ENCODE peak calls at places on chromosomes 11 and 22, in five cellular contexts. I is mesendoderm, L is H9, X is mesenchymal stem cell, E is neuronal stem cell. V is an unnamed sample.

GRCh38 chr22:46690146-46690545 is 47.9 kb downstream of the CERK start:
- DNase-seq in X (no peak), E (no peak), I (no peak), L (no peak), V (no peak)

GRCh38 chr11:88345408-88345807 is 7.9 kb upstream of the CTSC start:
- DNase-seq in X (peak), E (no peak), I (no peak), L (no peak), V (peak)

GRCh38 chr22:31532060-31532459 is 35.7 kb downstream of the SFI1 start:
- DNase-seq in E (no peak), X (peak), L (no peak), I (no peak), V (no peak)

GRCh38 chr11:47523491-47524199 is 29.3 kb downstream of the CELF1 start:
- DNase-seq in X (peak), I (peak), L (no peak), E (no peak), V (peak)

GRCh38 chr11:67996622-67997459 is 7.1 kb downstream of the UNC93B1 start:
- DNase-seq in L (peak), E (peak), I (peak), X (peak), V (peak)

GRCh38 chr11:35662061-35662648 is 420 bp upstream of the TRIM44 start:
- DNase-seq in X (no peak), L (no peak), E (no peak), I (no peak), V (no peak)

GRCh38 chr11:7512525-7513209 is 1.1 kb upstream of the PPFIBP2 start:
- DNase-seq in X (peak), I (no peak), L (no peak), E (no peak), V (peak)

GRCh38 chr11:43404406-43404805 is 45.7 kb downstream of the TTC17 start:
- DNase-seq in L (no peak), X (no peak), I (no peak), E (no peak), V (no peak)

GRCh38 chr11:47944555-47945128 is 35.7 kb upstream of the PTPRJ start:
- DNase-seq in I (no peak), E (no peak), X (no peak), L (no peak), V (no peak)

GRCh38 chr11:118418770-118419169 is 17.4 kb downstream of the ATP5MG start:
- DNase-seq in L (no peak), E (no peak), X (no peak), I (no peak), V (no peak)

GRCh38 chr11:16778286-16778685 is 39.8 kb downstream of the C11orf58 start:
- DNase-seq in L (no peak), X (no peak), E (no peak), I (no peak), V (no peak)

GRCh38 chr22:47090591-47091240 is 328.3 kb downstream of the TBC1D22A start:
- DNase-seq in L (peak), X (peak), E (peak), I (peak), V (peak)

GRCh38 chr11:86228967-86229330 is 15.6 kb upstream of the EED start:
- DNase-seq in I (no peak), X (no peak), E (no peak), L (no peak), V (peak)

GRCh38 chr11:75996523-75997272 is 181.7 kb downstream of the UVRAG start:
- DNase-seq in E (no peak), I (no peak), X (peak), L (no peak), V (no peak)

GRCh38 chr11:35206616-35207015 is 67.6 kb downstream of the CD44 start:
- DNase-seq in X (no peak), E (no peak), L (no peak), I (no peak), V (no peak)

GRCh38 chr11:58301576-58301975 is 33.5 kb upstream of the OR10W1 start:
- DNase-seq in I (no peak), L (no peak), X (no peak), E (no peak), V (no peak)

GRCh38 chr22:44307509-44308169 is 5.1 kb downstream of the SHISAL1 start:
- DNase-seq in X (peak), I (no peak), E (no peak), L (no peak), V (no peak)

GRCh38 chr11:31974737-31975136 is 116.1 kb upstream of the RCN1 start:
- DNase-seq in E (no peak), X (no peak), L (no peak), I (no peak), V (no peak)

GRCh38 chr22:22378446-22379415 is 129.8 kb downstream of the ZNF280B start:
- DNase-seq in I (no peak), X (no peak), E (no peak), L (no peak), V (no peak)

GRCh38 chr22:44595841-44596341 is 97.9 kb upstream of the RTL6 start:
- DNase-seq in I (no peak), L (no peak), X (peak), E (no peak), V (no peak)

GRCh38 chr11:11313902-11314692 is 39.0 kb downstream of the CSNK2A3 start:
- DNase-seq in E (no peak), X (no peak), L (no peak), I (no peak), V (no peak)

GRCh38 chr11:37040921-37041320 is 442.9 kb upstream of the RAG2 start:
- DNase-seq in L (no peak), I (no peak), E (no peak), X (no peak), V (no peak)

GRCh38 chr22:39634530-39635399 is 64.2 kb downstream of the CACNA1I start:
- DNase-seq in X (peak), L (no peak), E (no peak), I (peak), V (peak)

GRCh38 chr11:69891421-69892236 is 72.4 kb upstream of the FGF3 start:
- DNase-seq in I (no peak), L (no peak), E (no peak), X (peak), V (peak)

GRCh38 chr11:69893631-69894030 is 74.4 kb upstream of the FGF3 start:
- DNase-seq in X (no peak), E (no peak), I (no peak), L (no peak), V (no peak)

GRCh38 chr11:69892986-69893555 is 73.9 kb upstream of the FGF3 start:
- DNase-seq in I (no peak), L (no peak), X (no peak), E (no peak), V (no peak)

GRCh38 chr11:69890476-69890875 is 71.3 kb upstream of the FGF3 start:
- DNase-seq in I (no peak), E (no peak), L (no peak), X (no peak), V (no peak)

GRCh38 chr11:69892237-69892985 is 73.2 kb upstream of the FGF3 start:
- DNase-seq in E (no peak), L (peak), X (peak), I (peak), V (no peak)
- H3K4ac ChIP-seq in E (peak), L (no peak), X (no peak), I (no peak), V (no peak)

DNA sequence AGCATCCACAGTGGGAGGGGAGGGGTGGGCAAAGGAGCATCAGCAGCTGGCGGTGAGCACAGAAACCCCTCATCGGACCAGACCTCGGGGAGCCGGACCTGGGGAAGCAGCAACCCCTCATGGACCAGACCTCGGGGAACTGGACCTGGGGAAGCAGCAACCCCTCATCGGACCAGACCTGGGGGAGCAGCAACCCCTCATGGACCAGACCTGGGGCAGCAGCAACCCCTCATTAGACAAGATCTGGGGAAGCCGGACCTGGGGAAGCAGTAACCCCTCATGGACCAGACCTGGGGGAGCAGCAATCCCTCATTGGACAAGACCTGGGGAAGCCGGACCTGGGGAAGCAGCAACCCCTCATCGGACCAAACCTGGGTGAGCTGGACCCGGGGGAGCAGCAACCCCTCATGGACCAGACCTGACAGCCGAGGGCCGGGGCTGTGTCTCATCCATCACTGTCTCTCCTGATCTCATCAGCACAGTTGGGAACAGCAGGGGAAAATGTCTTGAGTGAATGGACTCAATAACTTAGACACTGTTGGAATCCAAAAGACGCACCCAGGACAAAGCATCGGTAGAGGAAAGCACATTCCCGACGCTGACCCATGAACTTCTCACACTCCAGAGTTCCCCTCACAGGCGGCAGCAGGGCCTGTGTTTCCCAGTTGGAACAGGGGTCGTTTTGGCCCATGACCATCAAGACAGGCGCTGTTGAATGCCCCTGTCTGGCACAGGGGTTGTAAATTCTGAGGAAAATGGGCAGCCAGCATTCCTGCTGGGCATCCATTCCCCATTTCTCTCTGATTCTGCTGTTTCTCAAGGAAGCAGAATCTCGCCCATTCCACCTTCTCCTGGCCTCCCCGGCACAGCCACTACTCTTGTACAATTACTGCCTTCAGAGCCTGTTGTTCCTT is 1494.6 kb downstream of the TBC1D22A start:
- DNase-seq in E (no peak), I (no peak), X (no peak), L (no peak), V (no peak)
- H3K4ac ChIP-seq in E (no peak), I (no peak), X (no peak), L (no peak), V (no peak)

GRCh38 chr11:46360878-46361277 is 13.6 kb downstream of the DGKZ start:
- DNase-seq in E (no peak), I (no peak), X (peak), L (no peak), V (no peak)

GRCh38 chr11:46357483-46357936 is 10.2 kb downstream of the DGKZ start:
- DNase-seq in X (no peak), L (no peak), I (peak), E (no peak), V (no peak)

GRCh38 chr11:46359936-46360335 is 12.7 kb downstream of the DGKZ start:
- DNase-seq in L (no peak), I (no peak), E (no peak), X (no peak), V (no peak)

GRCh38 chr11:46353706-46354105 is 6.4 kb downstream of the DGKZ start:
- DNase-seq in E (no peak), I (no peak), X (no peak), L (no peak), V (no peak)

GRCh38 chr11:46356911-46357482 is 9.7 kb downstream of the DGKZ start:
- DNase-seq in I (peak), E (no peak), L (no peak), X (peak), V (peak)
- H3K4ac ChIP-seq in I (no peak), E (no peak), L (no peak), X (no peak), V (no peak)

GRCh38 chr11:64241175-64241429 is 207 bp downstream of the FKBP2 start:
- DNase-seq in I (no peak), E (no peak), L (no peak), X (no peak), V (no peak)

GRCh38 chr11:64240467-64241174 is at the start of gene FKBP2:
- DNase-seq in L (peak), E (peak), X (peak), I (peak), V (peak)

GRCh38 chr11:64238999-64239398 is 1.9 kb upstream of the FKBP2 start:
- DNase-seq in E (no peak), X (no peak), L (no peak), I (no peak), V (no peak)

GRCh38 chr11:64241430-64242153 is 697 bp downstream of the FKBP2 start:
- DNase-seq in E (peak), X (peak), L (peak), I (peak), V (peak)

GRCh38 chr11:64239662-64240466 is 1.0 kb upstream of the FKBP2 start:
- DNase-seq in L (no peak), I (no peak), X (peak), E (no peak), V (peak)
- H3K4ac ChIP-seq in L (no peak), I (no peak), X (peak), E (no peak), V (peak)

DNA sequence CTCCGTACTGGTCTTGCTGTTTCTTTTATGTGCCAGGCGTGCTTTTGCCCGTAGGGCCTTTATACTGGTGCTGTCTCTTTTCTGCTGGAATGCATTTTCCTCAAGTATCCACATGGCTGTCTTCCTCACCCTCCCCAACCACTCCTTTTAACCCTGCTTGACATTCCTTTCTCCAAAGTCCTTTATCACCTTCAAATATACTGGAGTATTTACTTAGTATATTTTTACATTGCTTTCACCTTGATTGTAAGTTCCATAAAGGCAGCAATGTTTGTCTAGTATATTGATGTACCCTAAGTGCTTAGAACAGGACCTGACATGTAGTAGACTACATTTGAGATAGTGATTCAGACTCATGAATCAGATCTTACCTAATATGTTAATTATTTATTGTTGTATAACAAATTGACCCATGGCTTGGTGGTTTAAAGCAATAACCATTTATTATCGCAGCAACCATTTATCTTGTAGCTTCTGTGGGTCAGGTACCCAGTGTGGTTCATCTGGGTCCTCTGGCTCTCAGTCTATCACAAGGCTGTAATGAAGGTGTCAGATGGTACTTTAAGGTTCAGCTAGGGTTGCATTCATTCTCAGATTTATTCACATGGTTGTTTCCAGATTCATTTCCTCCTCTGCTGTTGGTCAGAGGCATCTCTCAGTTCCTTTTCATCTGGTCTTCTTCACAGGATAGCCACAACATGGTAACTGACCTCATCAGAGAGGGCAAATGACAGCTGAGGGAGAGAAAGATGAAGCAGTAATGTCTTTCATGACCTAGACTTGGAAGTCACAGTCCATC is 34.2 kb downstream of the DDX10 start:
- DNase-seq in E (no peak), L (no peak), X (no peak), I (no peak), V (no peak)
- H3K4ac ChIP-seq in E (no peak), L (no peak), X (peak), I (no peak), V (no peak)

DNA sequence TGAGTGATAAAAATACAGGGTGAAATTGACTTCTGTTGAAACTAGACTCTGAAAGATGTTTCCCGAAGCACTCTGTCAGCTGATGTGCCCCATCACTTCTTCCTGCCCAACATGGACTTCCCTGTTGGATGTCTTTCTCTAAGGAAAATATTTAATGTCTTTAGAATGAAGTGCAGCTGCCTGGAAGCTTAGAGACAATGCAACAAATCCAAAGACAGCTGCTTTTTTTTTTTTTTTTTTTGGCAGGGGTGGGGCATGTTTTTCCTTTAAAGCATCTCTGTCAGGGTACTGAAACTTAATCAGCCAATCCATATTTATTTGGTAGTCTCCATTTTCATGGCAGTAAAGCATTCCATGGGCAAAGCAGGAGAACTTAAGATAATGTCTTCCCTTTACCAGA is 5.9 kb downstream of the JAM3 start:
- DNase-seq in E (no peak), I (no peak), L (no peak), X (no peak), V (no peak)
- H3K4ac ChIP-seq in E (no peak), I (no peak), L (no peak), X (no peak), V (no peak)

DNA sequence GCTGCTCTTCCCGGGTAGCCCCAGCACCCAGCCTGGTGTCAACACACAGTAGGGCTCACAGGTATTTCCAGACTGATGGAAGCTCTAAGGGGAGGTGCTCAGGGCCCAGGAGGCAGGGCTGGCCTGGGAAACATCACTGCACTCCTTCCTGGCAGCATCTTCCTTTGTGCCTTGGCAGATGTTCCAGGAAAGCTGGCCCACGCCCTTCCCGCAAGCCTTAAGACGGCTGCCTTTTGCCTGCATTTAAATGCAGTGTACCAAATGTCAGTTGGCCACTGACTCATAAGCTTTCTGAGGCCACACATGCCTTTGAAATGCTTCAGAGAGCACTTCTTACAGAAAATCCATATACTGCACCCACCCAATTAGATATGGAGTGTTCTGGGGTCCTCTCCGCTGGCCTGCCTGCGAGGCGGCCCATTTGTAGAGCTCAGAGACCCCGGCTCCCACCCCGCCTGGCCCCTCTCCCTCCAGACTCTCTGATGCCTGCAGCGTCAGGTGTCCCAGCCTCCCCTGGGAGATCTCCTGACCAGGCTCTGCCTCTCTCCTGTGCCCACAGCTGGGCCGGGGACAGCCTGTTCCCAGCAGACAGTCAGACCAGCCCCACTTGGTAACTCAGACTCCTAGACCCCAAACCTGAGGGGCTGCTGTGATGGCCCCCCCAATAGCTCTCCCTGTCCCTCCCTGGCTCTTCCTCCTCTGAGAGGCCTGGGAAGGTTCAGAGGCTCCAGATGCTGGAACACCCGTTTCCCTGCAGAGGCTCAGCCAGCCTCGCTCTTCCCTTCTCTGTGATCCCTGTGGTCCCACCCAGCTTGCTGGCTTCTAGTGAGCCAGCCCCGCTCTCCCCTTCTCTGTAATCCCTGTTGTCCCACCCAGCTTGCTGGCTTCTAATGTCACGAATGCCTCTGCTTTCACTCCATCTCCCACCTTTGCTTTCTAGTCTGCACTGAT is 47.6 kb upstream of the THY1 start:
- DNase-seq in X (peak), L (peak), I (no peak), E (no peak), V (peak)
- H3K4ac ChIP-seq in X (no peak), L (no peak), I (no peak), E (no peak), V (no peak)

GRCh38 chr11:111923951-111924350 is 5.2 kb downstream of the C11orf52 start:
- DNase-seq in X (peak), L (no peak), I (no peak), E (no peak), V (peak)
- H3K4ac ChIP-seq in X (peak), L (no peak), I (peak), E (no peak), V (no peak)

GRCh38 chr22:29116397-29117123 is 43.7 kb downstream of the KREMEN1 start:
- DNase-seq in I (no peak), L (no peak), X (peak), E (no peak), V (no peak)
- H3K4ac ChIP-seq in I (no peak), L (no peak), X (no peak), E (no peak), V (no peak)

GRCh38 chr22:36359172-36359973 is 28.4 kb downstream of the MYH9 start:
- DNase-seq in L (no peak), I (no peak), X (no peak), E (no peak), V (no peak)
- H3K4ac ChIP-seq in L (no peak), I (no peak), X (no peak), E (no peak), V (peak)

V was measured in trophoblast cell.